ENCODE peak calls at places on chromosomes 5 and 9, in seven cellular contexts. One of them, this sample, is unnamed.

GRCh38 chr9:114212841-114213240 is 57.5 kb downstream of the COL27A1 start:
- DNase-seq in H9: no peak
- DNase-seq in CD4-positive, alpha-beta T cell: no peak
- DNase-seq in Panc1: no peak
- DNase-seq in HCT116: no peak
- DNase-seq in fibroblast of mammary gland: no peak
- DNase-seq in astrocyte of the spinal cord: no peak
- DNase-seq in this sample: no peak

GRCh38 chr9:81321551-81321950 is 367.8 kb downstream of the TLE1 start:
- DNase-seq in H9: no peak
- DNase-seq in HCT116: no peak
- DNase-seq in fibroblast of mammary gland: no peak
- DNase-seq in CD4-positive, alpha-beta T cell: no peak
- DNase-seq in Panc1: no peak
- DNase-seq in astrocyte of the spinal cord: no peak
- DNase-seq in this sample: no peak

GRCh38 chr9:4689687-4690104 is 10.3 kb downstream of the CDC37L1 start:
- DNase-seq in Panc1: no peak
- DNase-seq in astrocyte of the spinal cord: no peak
- DNase-seq in fibroblast of mammary gland: peak
- DNase-seq in H9: no peak
- DNase-seq in HCT116: no peak
- DNase-seq in CD4-positive, alpha-beta T cell: no peak
- DNase-seq in this sample: no peak

GRCh38 chr9:134880484-134881312 is at the start of gene FCN2:
- DNase-seq in CD4-positive, alpha-beta T cell: no peak
- DNase-seq in Panc1: no peak
- DNase-seq in HCT116: no peak
- DNase-seq in H9: no peak
- DNase-seq in fibroblast of mammary gland: no peak
- DNase-seq in astrocyte of the spinal cord: no peak
- DNase-seq in this sample: no peak

GRCh38 chr9:94847486-94847885 is 121.0 kb downstream of the AOPEP start:
- DNase-seq in HCT116: no peak
- DNase-seq in fibroblast of mammary gland: peak
- DNase-seq in Panc1: no peak
- DNase-seq in CD4-positive, alpha-beta T cell: no peak
- DNase-seq in H9: no peak
- DNase-seq in astrocyte of the spinal cord: peak
- DNase-seq in this sample: no peak

GRCh38 chr9:26301046-26301445 is 591.6 kb downstream of the CAAP1 start:
- DNase-seq in CD4-positive, alpha-beta T cell: no peak
- DNase-seq in H9: no peak
- DNase-seq in HCT116: no peak
- DNase-seq in fibroblast of mammary gland: no peak
- DNase-seq in astrocyte of the spinal cord: no peak
- DNase-seq in Panc1: no peak
- DNase-seq in this sample: no peak

GRCh38 chr5:129664336-129664937 is 83.5 kb upstream of the MINAR2 start:
- DNase-seq in astrocyte of the spinal cord: peak
- DNase-seq in fibroblast of mammary gland: peak
- DNase-seq in HCT116: peak
- DNase-seq in H9: no peak
- DNase-seq in Panc1: peak
- DNase-seq in CD4-positive, alpha-beta T cell: no peak
- DNase-seq in this sample: no peak

GRCh38 chr9:125133403-125134316 is 9.7 kb downstream of the SCAI start:
- DNase-seq in HCT116: no peak
- DNase-seq in H9: no peak
- DNase-seq in astrocyte of the spinal cord: no peak
- DNase-seq in Panc1: no peak
- DNase-seq in CD4-positive, alpha-beta T cell: no peak
- DNase-seq in fibroblast of mammary gland: no peak
- DNase-seq in this sample: no peak

GRCh38 chr9:36119476-36119875 is 17.1 kb upstream of the GLIPR2 start:
- DNase-seq in H9: no peak
- DNase-seq in Panc1: no peak
- DNase-seq in astrocyte of the spinal cord: no peak
- DNase-seq in CD4-positive, alpha-beta T cell: no peak
- DNase-seq in fibroblast of mammary gland: no peak
- DNase-seq in HCT116: no peak
- DNase-seq in this sample: no peak

GRCh38 chr9:21810881-21811280 is 8.4 kb downstream of the MTAP start:
- DNase-seq in HCT116: no peak
- DNase-seq in fibroblast of mammary gland: no peak
- DNase-seq in H9: no peak
- DNase-seq in CD4-positive, alpha-beta T cell: no peak
- DNase-seq in astrocyte of the spinal cord: no peak
- DNase-seq in Panc1: no peak
- DNase-seq in this sample: no peak

DNA sequence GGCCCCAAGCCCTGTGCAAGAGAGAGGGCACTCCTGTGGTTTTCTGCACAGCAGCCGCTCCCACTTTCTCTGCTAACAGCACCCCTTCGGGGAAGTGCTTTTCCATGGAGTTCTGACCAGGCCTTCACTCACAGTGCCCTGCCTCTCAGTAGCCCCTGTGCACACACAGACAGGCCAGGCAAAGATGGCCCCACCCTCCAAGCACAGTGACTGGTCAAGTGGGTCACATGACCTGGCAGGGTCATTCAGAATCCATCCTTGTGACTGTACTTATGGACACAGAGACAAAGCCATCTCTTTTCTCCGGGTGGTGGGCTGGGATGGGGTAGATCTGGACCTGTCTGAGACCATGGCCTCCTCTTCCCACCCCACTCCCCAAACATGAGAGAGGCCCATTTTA is 82.5 kb downstream of the PSD2 start:
- DNase-seq in H9: no peak
- DNase-seq in fibroblast of mammary gland: peak
- DNase-seq in CD4-positive, alpha-beta T cell: no peak
- DNase-seq in astrocyte of the spinal cord: no peak
- DNase-seq in HCT116: peak
- DNase-seq in Panc1: no peak
- DNase-seq in this sample: no peak
- TF ChIP-seq CTCF in H9: no peak
- TF ChIP-seq CTCF in fibroblast of mammary gland: no peak
- TF ChIP-seq CTCF in CD4-positive, alpha-beta T cell: no peak
- TF ChIP-seq CTCF in astrocyte of the spinal cord: no peak
- TF ChIP-seq CTCF in HCT116: no peak
- TF ChIP-seq CTCF in Panc1: no peak
- TF ChIP-seq CTCF in this sample: no peak

GRCh38 chr5:91280062-91280941 is 102.8 kb downstream of the ARRDC3 start:
- DNase-seq in astrocyte of the spinal cord: peak
- DNase-seq in CD4-positive, alpha-beta T cell: peak
- DNase-seq in HCT116: peak
- DNase-seq in fibroblast of mammary gland: peak
- DNase-seq in H9: peak
- DNase-seq in Panc1: peak
- DNase-seq in this sample: peak
- TF ChIP-seq CTCF in astrocyte of the spinal cord: no peak
- TF ChIP-seq CTCF in CD4-positive, alpha-beta T cell: no peak
- TF ChIP-seq CTCF in HCT116: no peak
- TF ChIP-seq CTCF in fibroblast of mammary gland: no peak
- TF ChIP-seq CTCF in H9: no peak
- TF ChIP-seq CTCF in Panc1: no peak
- TF ChIP-seq CTCF in this sample: no peak

GRCh38 chr9:97703437-97704326 is 6.5 kb upstream of the XPA start:
- DNase-seq in H9: no peak
- DNase-seq in astrocyte of the spinal cord: peak
- DNase-seq in CD4-positive, alpha-beta T cell: peak
- DNase-seq in Panc1: peak
- DNase-seq in fibroblast of mammary gland: peak
- DNase-seq in HCT116: peak
- DNase-seq in this sample: no peak
- TF ChIP-seq CTCF in H9: no peak
- TF ChIP-seq CTCF in astrocyte of the spinal cord: no peak
- TF ChIP-seq CTCF in CD4-positive, alpha-beta T cell: no peak
- TF ChIP-seq CTCF in Panc1: no peak
- TF ChIP-seq CTCF in fibroblast of mammary gland: no peak
- TF ChIP-seq CTCF in HCT116: no peak
- TF ChIP-seq CTCF in this sample: no peak

GRCh38 chr5:163821142-163821541 is 315.7 kb downstream of the MAT2B start:
- DNase-seq in astrocyte of the spinal cord: no peak
- DNase-seq in CD4-positive, alpha-beta T cell: no peak
- DNase-seq in fibroblast of mammary gland: peak
- DNase-seq in HCT116: no peak
- DNase-seq in H9: no peak
- DNase-seq in Panc1: no peak
- DNase-seq in this sample: no peak
- TF ChIP-seq CTCF in astrocyte of the spinal cord: no peak
- TF ChIP-seq CTCF in CD4-positive, alpha-beta T cell: no peak
- TF ChIP-seq CTCF in fibroblast of mammary gland: no peak
- TF ChIP-seq CTCF in HCT116: no peak
- TF ChIP-seq CTCF in H9: peak
- TF ChIP-seq CTCF in Panc1: no peak
- TF ChIP-seq CTCF in this sample: no peak

GRCh38 chr9:137023583-137023991 is 4.5 kb downstream of the ABCA2 start:
- DNase-seq in CD4-positive, alpha-beta T cell: no peak
- DNase-seq in astrocyte of the spinal cord: no peak
- DNase-seq in Panc1: no peak
- DNase-seq in HCT116: no peak
- DNase-seq in fibroblast of mammary gland: no peak
- DNase-seq in H9: no peak
- DNase-seq in this sample: no peak
- TF ChIP-seq CTCF in CD4-positive, alpha-beta T cell: no peak
- TF ChIP-seq CTCF in astrocyte of the spinal cord: no peak
- TF ChIP-seq CTCF in Panc1: no peak
- TF ChIP-seq CTCF in HCT116: no peak
- TF ChIP-seq CTCF in fibroblast of mammary gland: no peak
- TF ChIP-seq CTCF in H9: no peak
- TF ChIP-seq CTCF in this sample: no peak

GRCh38 chr5:89850516-89850865 is 559.1 kb downstream of the CETN3 start:
- DNase-seq in fibroblast of mammary gland: no peak
- DNase-seq in HCT116: no peak
- DNase-seq in astrocyte of the spinal cord: no peak
- DNase-seq in Panc1: no peak
- DNase-seq in H9: no peak
- DNase-seq in CD4-positive, alpha-beta T cell: no peak
- DNase-seq in this sample: no peak
- TF ChIP-seq CTCF in fibroblast of mammary gland: no peak
- TF ChIP-seq CTCF in HCT116: no peak
- TF ChIP-seq CTCF in astrocyte of the spinal cord: no peak
- TF ChIP-seq CTCF in Panc1: no peak
- TF ChIP-seq CTCF in H9: no peak
- TF ChIP-seq CTCF in CD4-positive, alpha-beta T cell: no peak
- TF ChIP-seq CTCF in this sample: no peak